ENCODE peak calls at places on chromosomes 16 and 17, in six cellular contexts. One of them, this sample, is unnamed.

GRCh38 chr16:52634101-52634500 is 87.2 kb upstream of the TOX3 start:
- DNase-seq in cardiac fibroblast: no peak
- DNase-seq in neural crest cell: no peak
- DNase-seq in adrenal gland: no peak
- DNase-seq in activated CD8-positive, alpha-beta T cell treated with anti-CD3 and anti-CD28 coated beads for 36 hours: no peak
- DNase-seq in RWPE1: no peak
- DNase-seq in this sample: no peak

GRCh38 chr16:52050418-52050817 is 496.5 kb downstream of the TOX3 start:
- DNase-seq in cardiac fibroblast: no peak
- DNase-seq in neural crest cell: no peak
- DNase-seq in adrenal gland: no peak
- DNase-seq in activated CD8-positive, alpha-beta T cell treated with anti-CD3 and anti-CD28 coated beads for 36 hours: no peak
- DNase-seq in RWPE1: peak; percentile 34
- DNase-seq in this sample: no peak

GRCh38 chr17:16398270-16399267 is 16.8 kb upstream of the TRPV2 start:
- DNase-seq in cardiac fibroblast: no peak
- DNase-seq in neural crest cell: no peak
- DNase-seq in adrenal gland: no peak
- DNase-seq in activated CD8-positive, alpha-beta T cell treated with anti-CD3 and anti-CD28 coated beads for 36 hours: peak; percentile 37
- DNase-seq in RWPE1: no peak
- DNase-seq in this sample: no peak

GRCh38 chr16:85129846-85130706 is 17.8 kb upstream of the CIBAR2 start:
- DNase-seq in cardiac fibroblast: peak; percentile 89
- DNase-seq in neural crest cell: no peak
- DNase-seq in adrenal gland: no peak
- DNase-seq in activated CD8-positive, alpha-beta T cell treated with anti-CD3 and anti-CD28 coated beads for 36 hours: no peak
- DNase-seq in RWPE1: no peak
- DNase-seq in this sample: no peak

GRCh38 chr17:75159196-75160031 is 5.1 kb upstream of the JPT1 start:
- DNase-seq in cardiac fibroblast: no peak
- DNase-seq in neural crest cell: no peak
- DNase-seq in adrenal gland: no peak
- DNase-seq in activated CD8-positive, alpha-beta T cell treated with anti-CD3 and anti-CD28 coated beads for 36 hours: no peak
- DNase-seq in RWPE1: peak; percentile 57
- DNase-seq in this sample: no peak

GRCh38 chr16:9139965-9140364 is 48.5 kb downstream of the HAPSTR1 start:
- DNase-seq in cardiac fibroblast: peak; percentile 41
- DNase-seq in neural crest cell: no peak
- DNase-seq in adrenal gland: no peak
- DNase-seq in activated CD8-positive, alpha-beta T cell treated with anti-CD3 and anti-CD28 coated beads for 36 hours: peak; percentile 35
- DNase-seq in RWPE1: peak; percentile 38
- DNase-seq in this sample: no peak

GRCh38 chr17:82935944-82936767 is 96.3 kb upstream of the ZNF750 start:
- DNase-seq in cardiac fibroblast: no peak
- DNase-seq in neural crest cell: no peak
- DNase-seq in adrenal gland: no peak
- DNase-seq in activated CD8-positive, alpha-beta T cell treated with anti-CD3 and anti-CD28 coated beads for 36 hours: no peak
- DNase-seq in RWPE1: no peak
- DNase-seq in this sample: no peak

GRCh38 chr17:5418858-5419355 is 555 bp downstream of the NUP88 start:
- DNase-seq in cardiac fibroblast: peak; percentile 46
- DNase-seq in neural crest cell: no peak
- DNase-seq in adrenal gland: peak; percentile 37
- DNase-seq in activated CD8-positive, alpha-beta T cell treated with anti-CD3 and anti-CD28 coated beads for 36 hours: peak; percentile 87
- DNase-seq in RWPE1: no peak
- DNase-seq in this sample: peak; percentile 46

GRCh38 chr17:31745964-31746650 is 112.9 kb downstream of the COPRS start:
- DNase-seq in cardiac fibroblast: no peak
- DNase-seq in neural crest cell: no peak
- DNase-seq in adrenal gland: no peak
- DNase-seq in activated CD8-positive, alpha-beta T cell treated with anti-CD3 and anti-CD28 coated beads for 36 hours: no peak
- DNase-seq in RWPE1: no peak
- DNase-seq in this sample: no peak

GRCh38 chr16:23699100-23699499 is 13.9 kb downstream of the ERN2 start:
- DNase-seq in cardiac fibroblast: no peak
- DNase-seq in neural crest cell: no peak
- DNase-seq in adrenal gland: no peak
- DNase-seq in activated CD8-positive, alpha-beta T cell treated with anti-CD3 and anti-CD28 coated beads for 36 hours: peak; percentile 35
- DNase-seq in RWPE1: no peak
- DNase-seq in this sample: no peak

GRCh38 chr17:3983945-3984484 is 19.8 kb upstream of the ATP2A3 start:
- DNase-seq in cardiac fibroblast: peak; percentile 87
- DNase-seq in neural crest cell: no peak
- DNase-seq in adrenal gland: no peak
- DNase-seq in activated CD8-positive, alpha-beta T cell treated with anti-CD3 and anti-CD28 coated beads for 36 hours: no peak
- DNase-seq in RWPE1: no peak
- DNase-seq in this sample: no peak

GRCh38 chr17:77420804-77421634 is 280.2 kb downstream of the SEC14L1 start:
- DNase-seq in cardiac fibroblast: peak; percentile 82
- DNase-seq in neural crest cell: no peak
- DNase-seq in adrenal gland: no peak
- DNase-seq in activated CD8-positive, alpha-beta T cell treated with anti-CD3 and anti-CD28 coated beads for 36 hours: peak; percentile 58
- DNase-seq in RWPE1: peak; percentile 68
- DNase-seq in this sample: peak; percentile 59

GRCh38 chr17:69218986-69219385 is 9.6 kb downstream of the ABCA10 start:
- DNase-seq in cardiac fibroblast: no peak
- DNase-seq in neural crest cell: no peak
- DNase-seq in adrenal gland: no peak
- DNase-seq in activated CD8-positive, alpha-beta T cell treated with anti-CD3 and anti-CD28 coated beads for 36 hours: no peak
- DNase-seq in RWPE1: peak; percentile 3
- DNase-seq in this sample: no peak

GRCh38 chr17:69208640-69209039 is 20.0 kb downstream of the ABCA10 start:
- DNase-seq in cardiac fibroblast: no peak
- DNase-seq in neural crest cell: no peak
- DNase-seq in adrenal gland: no peak
- DNase-seq in activated CD8-positive, alpha-beta T cell treated with anti-CD3 and anti-CD28 coated beads for 36 hours: no peak
- DNase-seq in RWPE1: no peak
- DNase-seq in this sample: no peak

DNA sequence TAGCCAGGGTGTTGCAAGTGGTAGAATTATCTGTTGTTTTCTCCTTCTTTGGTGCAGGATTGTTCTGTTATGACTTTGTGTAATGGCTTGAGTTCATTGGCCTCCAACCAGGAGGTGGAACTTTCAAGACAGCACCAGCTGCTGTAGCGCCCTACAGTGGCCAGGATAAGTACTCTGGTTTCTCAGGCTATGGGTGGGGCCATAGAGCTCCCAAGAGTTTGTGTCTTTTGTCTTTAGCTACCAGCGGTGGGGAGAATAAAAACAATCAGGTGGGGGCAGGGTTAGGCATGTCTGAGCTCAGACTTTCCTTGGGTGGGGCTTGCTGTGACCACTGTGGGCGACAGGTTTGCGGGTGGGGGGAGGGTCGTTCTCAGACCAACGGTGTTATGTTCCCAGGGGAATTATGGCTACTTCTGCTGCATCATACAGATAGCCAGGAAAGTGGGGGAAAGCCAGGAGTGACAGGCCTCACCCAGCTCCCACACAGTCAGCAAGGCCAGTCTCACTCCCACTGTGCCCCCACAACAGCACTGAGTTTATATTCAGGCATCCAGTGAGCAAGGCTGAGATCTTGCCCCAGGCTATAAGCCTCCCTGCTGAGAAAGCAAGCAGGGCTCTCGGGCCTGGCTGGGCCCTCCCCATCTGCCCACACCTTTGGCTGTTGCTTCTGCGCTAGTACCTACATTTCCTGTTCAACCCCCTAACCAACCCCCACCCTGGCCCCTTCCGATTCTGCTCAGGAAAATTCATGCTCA is 15.4 kb downstream of the ABCA10 start:
- DNase-seq in cardiac fibroblast: no peak
- DNase-seq in neural crest cell: no peak
- DNase-seq in adrenal gland: no peak
- DNase-seq in activated CD8-positive, alpha-beta T cell treated with anti-CD3 and anti-CD28 coated beads for 36 hours: no peak
- DNase-seq in RWPE1: no peak
- DNase-seq in this sample: no peak
- TF ChIP-seq CTCF in cardiac fibroblast: no peak
- TF ChIP-seq CTCF in neural crest cell: no peak
- TF ChIP-seq CTCF in adrenal gland: no peak
- TF ChIP-seq CTCF in activated CD8-positive, alpha-beta T cell treated with anti-CD3 and anti-CD28 coated beads for 36 hours: no peak
- TF ChIP-seq CTCF in RWPE1: no peak
- TF ChIP-seq CTCF in this sample: no peak

GRCh38 chr17:9107527-9107926 is 86.2 kb downstream of the NTN1 start:
- DNase-seq in cardiac fibroblast: no peak
- DNase-seq in neural crest cell: no peak
- DNase-seq in adrenal gland: no peak
- DNase-seq in activated CD8-positive, alpha-beta T cell treated with anti-CD3 and anti-CD28 coated beads for 36 hours: no peak
- DNase-seq in RWPE1: no peak
- DNase-seq in this sample: no peak

GRCh38 chr17:9105068-9105868 is 84.0 kb downstream of the NTN1 start:
- DNase-seq in cardiac fibroblast: no peak
- DNase-seq in neural crest cell: no peak
- DNase-seq in adrenal gland: no peak
- DNase-seq in activated CD8-positive, alpha-beta T cell treated with anti-CD3 and anti-CD28 coated beads for 36 hours: no peak
- DNase-seq in RWPE1: no peak
- DNase-seq in this sample: no peak

GRCh38 chr17:9108166-9108565 is 86.9 kb downstream of the NTN1 start:
- DNase-seq in cardiac fibroblast: no peak
- DNase-seq in neural crest cell: no peak
- DNase-seq in adrenal gland: no peak
- DNase-seq in activated CD8-positive, alpha-beta T cell treated with anti-CD3 and anti-CD28 coated beads for 36 hours: no peak
- DNase-seq in RWPE1: no peak
- DNase-seq in this sample: no peak

GRCh38 chr17:9101356-9101755 is 80.0 kb downstream of the NTN1 start:
- DNase-seq in cardiac fibroblast: no peak
- DNase-seq in neural crest cell: no peak
- DNase-seq in adrenal gland: no peak
- DNase-seq in activated CD8-positive, alpha-beta T cell treated with anti-CD3 and anti-CD28 coated beads for 36 hours: no peak
- DNase-seq in RWPE1: no peak
- DNase-seq in this sample: no peak

GRCh38 chr17:9104370-9105041 is 83.2 kb downstream of the NTN1 start:
- DNase-seq in cardiac fibroblast: no peak
- DNase-seq in neural crest cell: no peak
- DNase-seq in adrenal gland: no peak
- DNase-seq in activated CD8-positive, alpha-beta T cell treated with anti-CD3 and anti-CD28 coated beads for 36 hours: no peak
- DNase-seq in RWPE1: no peak
- DNase-seq in this sample: no peak
- TF ChIP-seq CTCF in cardiac fibroblast: no peak
- TF ChIP-seq CTCF in neural crest cell: no peak
- TF ChIP-seq CTCF in adrenal gland: no peak
- TF ChIP-seq CTCF in activated CD8-positive, alpha-beta T cell treated with anti-CD3 and anti-CD28 coated beads for 36 hours: no peak
- TF ChIP-seq CTCF in RWPE1: no peak
- TF ChIP-seq CTCF in this sample: no peak

DNA sequence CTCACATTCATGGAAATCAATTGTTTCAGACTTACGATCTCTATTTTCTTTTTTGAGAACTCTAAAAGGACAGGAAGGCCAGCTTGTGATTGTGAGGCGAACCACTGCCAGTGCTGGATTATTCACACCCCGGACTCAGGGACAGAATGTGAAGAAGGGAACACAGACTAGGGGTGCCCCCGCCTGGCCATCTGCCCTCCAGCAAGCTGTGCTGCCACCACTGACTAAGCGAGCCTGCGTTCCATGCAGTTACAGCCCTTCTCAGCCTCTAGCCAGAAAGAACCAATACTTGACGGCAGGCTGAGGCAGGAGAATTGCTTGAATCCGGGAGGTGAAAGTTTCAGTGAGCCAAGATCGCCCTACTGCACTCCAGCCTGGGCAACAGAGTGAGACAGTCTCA is 2.8 kb downstream of the HAGH start:
- DNase-seq in cardiac fibroblast: peak; percentile 73
- DNase-seq in neural crest cell: no peak
- DNase-seq in adrenal gland: peak; percentile 93
- DNase-seq in activated CD8-positive, alpha-beta T cell treated with anti-CD3 and anti-CD28 coated beads for 36 hours: peak; percentile 49
- DNase-seq in RWPE1: peak; percentile 68
- DNase-seq in this sample: peak; percentile 69
- TF ChIP-seq CTCF in cardiac fibroblast: peak; percentile 30
- TF ChIP-seq CTCF in neural crest cell: no peak
- TF ChIP-seq CTCF in adrenal gland: peak; percentile 28
- TF ChIP-seq CTCF in activated CD8-positive, alpha-beta T cell treated with anti-CD3 and anti-CD28 coated beads for 36 hours: no peak
- TF ChIP-seq CTCF in RWPE1: peak; percentile 52
- TF ChIP-seq CTCF in this sample: no peak

DNA sequence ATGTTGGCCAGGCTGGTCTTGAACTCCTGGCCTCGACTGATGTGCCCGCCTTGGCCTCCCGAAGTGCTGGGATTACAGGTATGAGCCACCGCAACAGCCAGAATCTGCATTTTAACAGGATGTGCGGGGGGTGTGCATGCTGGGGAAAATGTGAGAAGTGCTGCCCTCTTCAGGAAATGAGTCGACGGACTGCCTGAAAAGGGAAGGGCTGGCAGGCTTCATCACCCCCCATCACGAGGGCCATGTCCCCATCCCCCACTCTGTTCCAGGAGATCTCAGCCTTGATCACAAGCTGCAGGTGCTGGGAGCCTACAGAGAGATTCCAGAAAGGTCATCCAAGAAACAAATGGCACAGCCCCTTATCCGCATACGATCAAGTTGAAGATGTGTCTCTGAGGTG is 195.3 kb upstream of the RPL38 start:
- DNase-seq in cardiac fibroblast: no peak
- DNase-seq in neural crest cell: peak; percentile 22
- DNase-seq in adrenal gland: no peak
- DNase-seq in activated CD8-positive, alpha-beta T cell treated with anti-CD3 and anti-CD28 coated beads for 36 hours: peak; percentile 65
- DNase-seq in RWPE1: no peak
- DNase-seq in this sample: no peak
- TF ChIP-seq CTCF in cardiac fibroblast: no peak
- TF ChIP-seq CTCF in neural crest cell: peak; percentile 46
- TF ChIP-seq CTCF in adrenal gland: no peak
- TF ChIP-seq CTCF in activated CD8-positive, alpha-beta T cell treated with anti-CD3 and anti-CD28 coated beads for 36 hours: no peak
- TF ChIP-seq CTCF in RWPE1: no peak
- TF ChIP-seq CTCF in this sample: peak; percentile 37

GRCh38 chr16:4194661-4195060 is 47.2 kb downstream of the SRL start:
- DNase-seq in cardiac fibroblast: no peak
- DNase-seq in neural crest cell: no peak
- DNase-seq in adrenal gland: no peak
- DNase-seq in activated CD8-positive, alpha-beta T cell treated with anti-CD3 and anti-CD28 coated beads for 36 hours: no peak
- DNase-seq in RWPE1: no peak
- DNase-seq in this sample: no peak

GRCh38 chr16:4200781-4201137 is 41.1 kb downstream of the SRL start:
- DNase-seq in cardiac fibroblast: peak; percentile 58
- DNase-seq in neural crest cell: no peak
- DNase-seq in adrenal gland: no peak
- DNase-seq in activated CD8-positive, alpha-beta T cell treated with anti-CD3 and anti-CD28 coated beads for 36 hours: no peak
- DNase-seq in RWPE1: no peak
- DNase-seq in this sample: no peak

GRCh38 chr16:4203748-4204147 is 38.1 kb downstream of the SRL start:
- DNase-seq in cardiac fibroblast: no peak
- DNase-seq in neural crest cell: no peak
- DNase-seq in adrenal gland: no peak
- DNase-seq in activated CD8-positive, alpha-beta T cell treated with anti-CD3 and anti-CD28 coated beads for 36 hours: no peak
- DNase-seq in RWPE1: no peak
- DNase-seq in this sample: no peak

GRCh38 chr16:4202615-4203014 is 39.3 kb downstream of the SRL start:
- DNase-seq in cardiac fibroblast: no peak
- DNase-seq in neural crest cell: no peak
- DNase-seq in adrenal gland: no peak
- DNase-seq in activated CD8-positive, alpha-beta T cell treated with anti-CD3 and anti-CD28 coated beads for 36 hours: no peak
- DNase-seq in RWPE1: no peak
- DNase-seq in this sample: no peak

GRCh38 chr16:4200000-4200780 is 41.7 kb downstream of the SRL start:
- DNase-seq in cardiac fibroblast: peak; percentile 72
- DNase-seq in neural crest cell: peak; percentile 57
- DNase-seq in adrenal gland: peak; percentile 70
- DNase-seq in activated CD8-positive, alpha-beta T cell treated with anti-CD3 and anti-CD28 coated beads for 36 hours: peak; percentile 64
- DNase-seq in RWPE1: peak; percentile 69
- DNase-seq in this sample: peak; percentile 80
- TF ChIP-seq CTCF in cardiac fibroblast: peak; percentile 90
- TF ChIP-seq CTCF in neural crest cell: peak; percentile 68
- TF ChIP-seq CTCF in adrenal gland: peak; percentile 88
- TF ChIP-seq CTCF in activated CD8-positive, alpha-beta T cell treated with anti-CD3 and anti-CD28 coated beads for 36 hours: peak; percentile 36
- TF ChIP-seq CTCF in RWPE1: peak; percentile 66
- TF ChIP-seq CTCF in this sample: no peak

This sample was measured in glutamatergic neuron.